ENCODE peak calls at places on chromosome 21, in five cellular contexts. One of them, this sample, is unnamed.

GRCh38 chr21:29372063-29372802 is 73.5 kb downstream of the BACH1 start:
- DNase-seq in amniotic epithelial cell: peak; percentile 80
- DNase-seq in activated gamma-delta T cell treated with anti-CD3 and anti-CD28 coated beads, Interleukin-2, amount 50 U/mL, for 16 hours: peak; percentile 39
- DNase-seq in H1: peak; percentile 48
- DNase-seq in ELR: peak; percentile 86
- DNase-seq in this sample: peak; percentile 84

GRCh38 chr21:39189857-39190604 is 6.8 kb upstream of the PSMG1 start:
- DNase-seq in amniotic epithelial cell: no peak
- DNase-seq in activated gamma-delta T cell treated with anti-CD3 and anti-CD28 coated beads, Interleukin-2, amount 50 U/mL, for 16 hours: no peak
- DNase-seq in H1: no peak
- DNase-seq in ELR: peak; percentile 55
- DNase-seq in this sample: no peak

GRCh38 chr21:45088116-45088515 is 13.7 kb downstream of the ADARB1 start:
- DNase-seq in amniotic epithelial cell: no peak
- DNase-seq in activated gamma-delta T cell treated with anti-CD3 and anti-CD28 coated beads, Interleukin-2, amount 50 U/mL, for 16 hours: no peak
- DNase-seq in H1: no peak
- DNase-seq in ELR: no peak
- DNase-seq in this sample: no peak

GRCh38 chr21:44294391-44295162 is 5.3 kb upstream of the PFKL start:
- DNase-seq in amniotic epithelial cell: no peak
- DNase-seq in activated gamma-delta T cell treated with anti-CD3 and anti-CD28 coated beads, Interleukin-2, amount 50 U/mL, for 16 hours: no peak
- DNase-seq in H1: no peak
- DNase-seq in ELR: peak; percentile 40
- DNase-seq in this sample: no peak

GRCh38 chr21:29208666-29209059 is 78.2 kb downstream of the MAP3K7CL start:
- DNase-seq in amniotic epithelial cell: peak; percentile 90
- DNase-seq in activated gamma-delta T cell treated with anti-CD3 and anti-CD28 coated beads, Interleukin-2, amount 50 U/mL, for 16 hours: no peak
- DNase-seq in H1: no peak
- DNase-seq in ELR: peak; percentile 93
- DNase-seq in this sample: peak; percentile 83

GRCh38 chr21:9750341-9751086 is 770.9 kb upstream of the TPTE start:
- DNase-seq in amniotic epithelial cell: no peak
- DNase-seq in activated gamma-delta T cell treated with anti-CD3 and anti-CD28 coated beads, Interleukin-2, amount 50 U/mL, for 16 hours: no peak
- DNase-seq in H1: no peak
- DNase-seq in ELR: no peak
- DNase-seq in this sample: no peak

GRCh38 chr21:17387030-17387617 is 125.7 kb upstream of the CXADR start:
- DNase-seq in amniotic epithelial cell: peak; percentile 60
- DNase-seq in activated gamma-delta T cell treated with anti-CD3 and anti-CD28 coated beads, Interleukin-2, amount 50 U/mL, for 16 hours: peak; percentile 24
- DNase-seq in H1: no peak
- DNase-seq in ELR: peak; percentile 75
- DNase-seq in this sample: peak; percentile 58

GRCh38 chr21:44510508-44511218 is 29.3 kb downstream of the KRTAP10-1 start:
- DNase-seq in amniotic epithelial cell: peak; percentile 28
- DNase-seq in activated gamma-delta T cell treated with anti-CD3 and anti-CD28 coated beads, Interleukin-2, amount 50 U/mL, for 16 hours: peak; percentile 73
- DNase-seq in H1: peak; percentile 91
- DNase-seq in ELR: peak; percentile 35
- DNase-seq in this sample: no peak

GRCh38 chr21:45830221-45830640 is 151.3 kb upstream of the COL6A1 start:
- DNase-seq in amniotic epithelial cell: no peak
- DNase-seq in activated gamma-delta T cell treated with anti-CD3 and anti-CD28 coated beads, Interleukin-2, amount 50 U/mL, for 16 hours: no peak
- DNase-seq in H1: peak; percentile 44
- DNase-seq in ELR: no peak
- DNase-seq in this sample: no peak

GRCh38 chr21:42061195-42061865 is 9.8 kb upstream of the UMODL1 start:
- DNase-seq in amniotic epithelial cell: no peak
- DNase-seq in activated gamma-delta T cell treated with anti-CD3 and anti-CD28 coated beads, Interleukin-2, amount 50 U/mL, for 16 hours: no peak
- DNase-seq in H1: no peak
- DNase-seq in ELR: no peak
- DNase-seq in this sample: no peak

GRCh38 chr21:40054403-40054802 is 187.2 kb downstream of the PCP4 start:
- DNase-seq in amniotic epithelial cell: no peak
- DNase-seq in activated gamma-delta T cell treated with anti-CD3 and anti-CD28 coated beads, Interleukin-2, amount 50 U/mL, for 16 hours: no peak
- DNase-seq in H1: no peak
- DNase-seq in ELR: no peak
- DNase-seq in this sample: no peak

GRCh38 chr21:31364265-31364945 is 20.3 kb upstream of the TIAM1 start:
- DNase-seq in amniotic epithelial cell: no peak
- DNase-seq in activated gamma-delta T cell treated with anti-CD3 and anti-CD28 coated beads, Interleukin-2, amount 50 U/mL, for 16 hours: no peak
- DNase-seq in H1: no peak
- DNase-seq in ELR: no peak
- DNase-seq in this sample: no peak

GRCh38 chr21:28827422-28827821 is 165.3 kb downstream of the LTN1 start:
- DNase-seq in amniotic epithelial cell: peak; percentile 93
- DNase-seq in activated gamma-delta T cell treated with anti-CD3 and anti-CD28 coated beads, Interleukin-2, amount 50 U/mL, for 16 hours: no peak
- DNase-seq in H1: no peak
- DNase-seq in ELR: peak; percentile 11
- DNase-seq in this sample: peak; percentile 77

GRCh38 chr21:36203603-36203889 is 46.9 kb downstream of the DOP1B start:
- DNase-seq in amniotic epithelial cell: peak; percentile 76
- DNase-seq in activated gamma-delta T cell treated with anti-CD3 and anti-CD28 coated beads, Interleukin-2, amount 50 U/mL, for 16 hours: no peak
- DNase-seq in H1: no peak
- DNase-seq in ELR: peak; percentile 95
- DNase-seq in this sample: peak; percentile 74

GRCh38 chr21:16678479-16678878 is 834.4 kb upstream of the CXADR start:
- DNase-seq in amniotic epithelial cell: no peak
- DNase-seq in activated gamma-delta T cell treated with anti-CD3 and anti-CD28 coated beads, Interleukin-2, amount 50 U/mL, for 16 hours: no peak
- DNase-seq in H1: no peak
- DNase-seq in ELR: no peak
- DNase-seq in this sample: no peak

GRCh38 chr21:33266050-33266783 is at the start of gene IL10RB:
- DNase-seq in amniotic epithelial cell: peak; percentile 31
- DNase-seq in activated gamma-delta T cell treated with anti-CD3 and anti-CD28 coated beads, Interleukin-2, amount 50 U/mL, for 16 hours: peak; percentile 53
- DNase-seq in H1: peak; percentile 86
- DNase-seq in ELR: peak; percentile 68
- DNase-seq in this sample: peak; percentile 75

GRCh38 chr21:43782741-43783700 is 6.4 kb upstream of the RRP1 start:
- DNase-seq in amniotic epithelial cell: no peak
- DNase-seq in activated gamma-delta T cell treated with anti-CD3 and anti-CD28 coated beads, Interleukin-2, amount 50 U/mL, for 16 hours: no peak
- DNase-seq in H1: no peak
- DNase-seq in ELR: no peak
- DNase-seq in this sample: no peak

GRCh38 chr21:41378849-41379248 is 17.0 kb downstream of the MX2 start:
- DNase-seq in amniotic epithelial cell: no peak
- DNase-seq in activated gamma-delta T cell treated with anti-CD3 and anti-CD28 coated beads, Interleukin-2, amount 50 U/mL, for 16 hours: no peak
- DNase-seq in H1: no peak
- DNase-seq in ELR: no peak
- DNase-seq in this sample: no peak

GRCh38 chr21:32909393-32909792 is 116.3 kb upstream of the OLIG2 start:
- DNase-seq in amniotic epithelial cell: no peak
- DNase-seq in activated gamma-delta T cell treated with anti-CD3 and anti-CD28 coated beads, Interleukin-2, amount 50 U/mL, for 16 hours: no peak
- DNase-seq in H1: no peak
- DNase-seq in ELR: no peak
- DNase-seq in this sample: no peak

GRCh38 chr21:45979651-45980050 is 1.9 kb upstream of the COL6A1 start:
- DNase-seq in amniotic epithelial cell: no peak
- DNase-seq in activated gamma-delta T cell treated with anti-CD3 and anti-CD28 coated beads, Interleukin-2, amount 50 U/mL, for 16 hours: no peak
- DNase-seq in H1: no peak
- DNase-seq in ELR: no peak
- DNase-seq in this sample: no peak